ENCODE peak calls at places on chromosomes 3 and 15, in seven cellular contexts. One of them, this sample, is unnamed.

GRCh38 chr15:66163553-66163952 is 90.0 kb downstream of the MEGF11 start:
- DNase-seq in K562: no peak
- DNase-seq in HepG2: no peak
- DNase-seq in HCT116: no peak
- DNase-seq in GM12878: no peak
- DNase-seq in SK-N-SH: no peak
- DNase-seq in H1: no peak
- DNase-seq in this sample: no peak

GRCh38 chr3:139732729-139733128 is 55.0 kb upstream of the NMNAT3 start:
- DNase-seq in K562: no peak
- DNase-seq in HepG2: no peak
- DNase-seq in HCT116: no peak
- DNase-seq in GM12878: no peak
- DNase-seq in SK-N-SH: no peak
- DNase-seq in H1: no peak
- DNase-seq in this sample: no peak

GRCh38 chr15:63943829-63944680 is 102.2 kb downstream of the DAPK2 start:
- DNase-seq in K562: no peak
- DNase-seq in HepG2: no peak
- DNase-seq in HCT116: no peak
- DNase-seq in GM12878: no peak
- DNase-seq in SK-N-SH: no peak
- DNase-seq in H1: peak
- DNase-seq in this sample: no peak

GRCh38 chr3:188272481-188273372 is 118.8 kb downstream of the LPP start:
- DNase-seq in K562: no peak
- DNase-seq in HepG2: peak
- DNase-seq in HCT116: no peak
- DNase-seq in GM12878: no peak
- DNase-seq in SK-N-SH: no peak
- DNase-seq in H1: no peak
- DNase-seq in this sample: no peak

GRCh38 chr3:38650248-38650940 is 907 bp upstream of the SCN5A start:
- DNase-seq in K562: no peak
- DNase-seq in HepG2: no peak
- DNase-seq in HCT116: no peak
- DNase-seq in GM12878: no peak
- DNase-seq in SK-N-SH: peak
- DNase-seq in H1: peak
- DNase-seq in this sample: no peak

GRCh38 chr3:112775011-112775742 is 71.5 kb downstream of the CD200R1L start:
- DNase-seq in K562: no peak
- DNase-seq in HepG2: no peak
- DNase-seq in HCT116: no peak
- DNase-seq in GM12878: no peak
- DNase-seq in SK-N-SH: no peak
- DNase-seq in H1: no peak
- DNase-seq in this sample: no peak

GRCh38 chr3:4245671-4246070 is 57.5 kb upstream of the SETMAR start:
- DNase-seq in K562: no peak
- DNase-seq in HepG2: peak
- DNase-seq in HCT116: no peak
- DNase-seq in GM12878: no peak
- DNase-seq in SK-N-SH: no peak
- DNase-seq in H1: peak
- DNase-seq in this sample: no peak

GRCh38 chr15:29183071-29183831 is 86.4 kb downstream of the NSMCE3 start:
- DNase-seq in K562: no peak
- DNase-seq in HepG2: no peak
- DNase-seq in HCT116: no peak
- DNase-seq in GM12878: no peak
- DNase-seq in SK-N-SH: no peak
- DNase-seq in H1: no peak
- DNase-seq in this sample: no peak

DNA sequence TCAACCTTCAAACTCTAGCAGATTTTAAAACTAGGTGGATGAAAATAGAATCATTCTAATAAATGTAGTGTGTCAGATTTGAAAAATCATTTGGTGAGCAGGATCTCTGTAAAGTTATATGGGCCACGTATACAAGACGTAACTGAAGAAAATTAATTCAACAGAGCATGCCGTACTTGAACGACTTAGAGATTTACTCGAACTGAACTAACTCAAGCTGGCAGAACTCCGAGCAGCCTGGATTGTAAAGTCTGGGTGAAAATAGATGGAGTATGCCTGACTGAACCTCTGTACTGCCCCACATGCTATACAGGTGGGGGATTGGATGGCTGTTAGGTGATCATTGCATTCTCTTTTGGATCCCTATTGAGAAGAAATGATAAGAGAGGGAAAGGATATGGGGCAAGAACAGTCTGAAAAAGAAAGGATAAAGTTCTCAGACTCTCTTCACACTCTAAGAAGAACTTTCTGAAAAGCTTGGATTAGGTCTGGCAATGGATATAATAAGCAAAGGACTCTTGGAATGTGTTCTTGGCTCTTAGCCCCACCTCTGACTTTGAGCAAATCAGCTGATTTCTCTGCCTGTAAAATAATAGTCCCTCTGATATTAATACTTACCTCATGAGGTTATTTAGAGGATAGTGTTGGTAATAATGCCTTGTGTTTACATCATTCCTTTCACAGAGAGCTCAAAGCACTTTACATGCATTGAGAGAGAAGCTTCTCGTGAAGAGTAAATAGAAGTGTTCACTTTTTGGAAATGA is 147.5 kb downstream of the FILIP1L start:
- DNase-seq in K562: no peak
- DNase-seq in HepG2: no peak
- DNase-seq in HCT116: no peak
- DNase-seq in GM12878: no peak
- DNase-seq in SK-N-SH: no peak
- DNase-seq in H1: no peak
- DNase-seq in this sample: no peak
- TF ChIP-seq JUND in K562: no peak
- TF ChIP-seq JUND in HepG2: no peak
- TF ChIP-seq JUND in HCT116: no peak
- TF ChIP-seq JUND in GM12878: no peak
- TF ChIP-seq JUND in SK-N-SH: no peak
- TF ChIP-seq JUND in H1: no peak
- TF ChIP-seq JUND in this sample: no peak

GRCh38 chr15:38252481-38253311 is at the start of gene SPRED1:
- DNase-seq in K562: peak
- DNase-seq in HepG2: peak
- DNase-seq in HCT116: no peak
- DNase-seq in GM12878: no peak
- DNase-seq in SK-N-SH: peak
- DNase-seq in H1: peak
- DNase-seq in this sample: no peak
- TF ChIP-seq JUND in K562: no peak
- TF ChIP-seq JUND in HepG2: no peak
- TF ChIP-seq JUND in HCT116: no peak
- TF ChIP-seq JUND in GM12878: no peak
- TF ChIP-seq JUND in SK-N-SH: no peak
- TF ChIP-seq JUND in H1: no peak
- TF ChIP-seq JUND in this sample: no peak

DNA sequence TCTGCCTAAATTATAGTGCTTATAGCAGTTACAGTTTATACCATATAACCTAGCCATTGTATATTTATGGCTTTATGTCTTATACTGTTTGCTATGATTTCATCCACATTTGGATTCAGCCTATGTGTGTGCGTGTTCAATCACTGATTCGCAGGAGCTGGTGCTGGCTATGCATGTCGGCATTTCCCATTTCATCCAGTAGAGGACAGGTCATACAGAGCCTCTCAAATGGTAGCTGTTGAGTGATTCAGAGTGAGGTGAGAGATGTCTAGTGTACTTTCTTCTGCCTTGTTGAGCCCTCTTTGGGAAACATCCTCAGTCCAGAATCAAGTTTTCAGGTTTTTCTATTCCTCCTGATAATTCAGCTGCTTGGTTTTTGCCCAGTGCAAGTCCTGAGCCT is 76.1 kb downstream of the FRMD4B start:
- DNase-seq in K562: no peak
- DNase-seq in HepG2: peak
- DNase-seq in HCT116: peak
- DNase-seq in GM12878: no peak
- DNase-seq in SK-N-SH: peak
- DNase-seq in H1: no peak
- DNase-seq in this sample: peak
- TF ChIP-seq JUND in K562: no peak
- TF ChIP-seq JUND in HepG2: no peak
- TF ChIP-seq JUND in HCT116: no peak
- TF ChIP-seq JUND in GM12878: no peak
- TF ChIP-seq JUND in SK-N-SH: no peak
- TF ChIP-seq JUND in H1: no peak
- TF ChIP-seq JUND in this sample: no peak

DNA sequence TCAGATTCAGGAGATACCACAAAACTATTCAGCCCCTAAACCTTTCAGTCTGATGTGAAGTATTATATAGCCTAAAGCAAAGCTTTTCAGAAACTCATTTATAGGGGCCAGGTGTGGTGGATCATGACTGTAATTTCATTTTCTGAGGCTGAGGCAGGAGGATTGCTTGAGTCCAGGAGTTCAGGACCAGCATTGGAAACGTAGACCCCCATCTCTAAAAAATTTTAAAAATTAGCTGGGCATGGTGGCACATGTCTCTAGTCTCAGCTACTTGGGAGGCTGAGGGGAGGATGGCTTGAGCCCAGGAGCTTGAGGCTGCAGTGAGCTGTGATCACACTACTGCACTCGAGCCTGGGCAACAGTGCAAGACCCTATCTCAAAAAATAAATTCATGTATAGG is 60.0 kb downstream of the TMOD3 start:
- DNase-seq in K562: no peak
- DNase-seq in HepG2: no peak
- DNase-seq in HCT116: no peak
- DNase-seq in GM12878: no peak
- DNase-seq in SK-N-SH: no peak
- DNase-seq in H1: no peak
- DNase-seq in this sample: no peak
- TF ChIP-seq JUND in K562: no peak
- TF ChIP-seq JUND in HepG2: no peak
- TF ChIP-seq JUND in HCT116: no peak
- TF ChIP-seq JUND in GM12878: no peak
- TF ChIP-seq JUND in SK-N-SH: no peak
- TF ChIP-seq JUND in H1: no peak
- TF ChIP-seq JUND in this sample: no peak

DNA sequence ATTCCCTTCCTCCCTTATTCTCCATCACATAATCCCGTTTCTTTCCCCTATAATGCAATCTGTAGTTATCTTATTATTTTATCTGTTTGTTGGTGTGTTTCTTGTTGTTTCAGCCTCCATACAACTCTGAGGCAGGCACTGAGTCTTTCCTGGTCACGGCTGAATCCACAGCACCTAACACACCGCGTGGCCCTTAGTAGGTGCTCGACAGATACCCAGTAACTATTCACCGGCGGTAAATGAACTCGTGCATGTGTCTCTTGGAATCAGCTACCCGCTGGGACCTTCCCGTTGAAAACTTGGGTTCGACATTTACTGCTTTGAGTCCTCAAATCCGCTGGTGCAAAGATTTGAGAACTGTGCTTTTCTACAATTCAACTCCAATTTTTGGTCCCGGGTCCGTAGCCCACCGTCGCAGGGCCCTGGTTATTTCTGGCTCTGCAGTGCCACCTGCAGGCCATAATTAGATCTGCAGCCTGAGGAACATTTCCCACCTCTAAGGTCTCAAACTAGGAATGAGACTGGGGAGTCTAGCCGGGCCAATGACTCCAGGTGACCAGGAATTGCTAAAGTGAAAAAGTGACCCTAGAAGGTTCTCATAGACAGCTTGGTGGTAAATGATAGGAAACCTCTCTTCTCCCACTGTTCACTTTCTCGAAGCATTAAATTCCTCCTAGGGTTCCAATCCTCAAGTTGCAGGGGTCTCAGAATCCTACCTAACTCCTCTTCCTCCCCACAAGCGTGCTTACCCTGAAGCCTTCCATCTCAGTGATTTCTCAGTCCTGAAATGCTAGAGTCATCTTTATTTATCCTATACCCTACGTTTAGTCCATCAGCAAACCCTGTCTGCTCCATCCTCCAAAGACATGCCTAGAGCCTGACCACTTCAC is 40.0 kb upstream of the TRH start:
- DNase-seq in K562: peak
- DNase-seq in HepG2: peak
- DNase-seq in HCT116: peak
- DNase-seq in GM12878: no peak
- DNase-seq in SK-N-SH: peak
- DNase-seq in H1: peak
- DNase-seq in this sample: no peak
- TF ChIP-seq JUND in K562: no peak
- TF ChIP-seq JUND in HepG2: no peak
- TF ChIP-seq JUND in HCT116: no peak
- TF ChIP-seq JUND in GM12878: no peak
- TF ChIP-seq JUND in SK-N-SH: no peak
- TF ChIP-seq JUND in H1: no peak
- TF ChIP-seq JUND in this sample: no peak

DNA sequence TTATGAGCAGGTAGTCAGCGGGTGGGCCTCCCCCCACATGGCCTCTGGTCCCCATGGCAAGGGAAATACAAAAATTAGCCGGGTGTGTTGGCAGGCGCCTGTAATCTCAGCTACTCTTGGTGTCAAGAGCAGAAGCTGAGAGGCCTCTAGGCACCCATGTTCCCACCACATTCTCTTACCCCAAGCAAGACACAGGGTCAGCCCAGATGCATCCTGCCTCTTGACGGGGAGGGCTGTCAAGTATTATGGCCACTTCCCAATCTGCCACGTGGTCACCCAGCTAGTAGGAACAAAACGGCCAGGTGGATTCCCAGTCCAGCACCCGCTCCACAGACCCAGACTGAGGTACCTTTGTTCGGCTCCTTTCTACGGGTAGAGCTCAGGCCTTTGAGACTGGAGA is 16.2 kb upstream of the SLC6A6 start:
- DNase-seq in K562: no peak
- DNase-seq in HepG2: no peak
- DNase-seq in HCT116: no peak
- DNase-seq in GM12878: no peak
- DNase-seq in SK-N-SH: no peak
- DNase-seq in H1: no peak
- DNase-seq in this sample: no peak
- TF ChIP-seq JUND in K562: no peak
- TF ChIP-seq JUND in HepG2: no peak
- TF ChIP-seq JUND in HCT116: no peak
- TF ChIP-seq JUND in GM12878: no peak
- TF ChIP-seq JUND in SK-N-SH: no peak
- TF ChIP-seq JUND in H1: no peak
- TF ChIP-seq JUND in this sample: no peak